ENCODE peak calls at places on chromosome 17, in ten cellular contexts. A, E, W, X, M, N, V, C, B and D are unnamed samples.

GRCh38 chr17:30600830-30601494 is 123.8 kb downstream of the GOSR1 start:
- DNase-seq in C (peak; percentile 22), E (peak; percentile 49), N (no peak), A (peak; percentile 29), V (peak; percentile 35), X (peak; percentile 32), M (no peak), B (no peak), W (peak; percentile 36), D (no peak)

GRCh38 chr17:42989146-42989545 is 8.8 kb downstream of the RUNDC1 start:
- DNase-seq in V (no peak), X (no peak), W (no peak), M (no peak), C (no peak), B (no peak), N (no peak), E (no peak), A (no peak), D (no peak)

GRCh38 chr17:42618442-42619150 is 9.1 kb downstream of the TUBG1 start:
- DNase-seq in W (no peak), V (peak; percentile 57), M (peak; percentile 10), X (no peak), E (peak; percentile 87), C (peak; percentile 19), N (no peak), B (peak; percentile 12), A (peak; percentile 13), D (peak; percentile 91)

GRCh38 chr17:20094777-20095176 is 85.6 kb downstream of the SPECC1 start:
- DNase-seq in B (no peak), X (no peak), A (no peak), C (no peak), V (no peak), E (no peak), M (no peak), W (no peak), N (no peak), D (no peak)

GRCh38 chr17:8300629-8301242 is 5.5 kb upstream of the SLC25A35 start:
- DNase-seq in A (peak; percentile 67), X (peak; percentile 65), N (peak; percentile 12), W (peak; percentile 51), V (peak; percentile 60), E (peak; percentile 86), B (peak; percentile 44), C (peak; percentile 75), M (peak; percentile 35), D (peak; percentile 89)

GRCh38 chr17:36527851-36528250 is 6.8 kb downstream of the MYO19 start:
- DNase-seq in W (no peak), E (no peak), V (peak; percentile 16), M (no peak), X (no peak), B (no peak), C (no peak), N (no peak), A (no peak), D (no peak)

GRCh38 chr17:35051579-35052239 is 11.8 kb downstream of the RFFL start:
- DNase-seq in A (no peak), X (no peak), E (no peak), V (no peak), C (no peak), W (no peak), N (no peak), M (no peak), B (no peak), D (no peak)

GRCh38 chr17:30808785-30809286 is 15.7 kb downstream of the CRLF3 start:
- DNase-seq in M (no peak), X (no peak), V (no peak), N (no peak), B (peak; percentile 16), C (no peak), E (no peak), W (no peak), A (peak; percentile 49), D (no peak)

GRCh38 chr17:36867716-36868115 is 69.6 kb upstream of the LHX1 start:
- DNase-seq in W (no peak), C (no peak), B (no peak), E (no peak), N (no peak), A (no peak), V (no peak), M (no peak), X (no peak), D (no peak)

GRCh38 chr17:66416207-66416940 is 114.0 kb downstream of the PRKCA start:
- DNase-seq in A (no peak), C (no peak), W (no peak), B (peak; percentile 8), V (no peak), X (no peak), N (no peak), E (no peak), M (no peak), D (no peak)

GRCh38 chr17:72387487-72387886 is 266.7 kb downstream of the SOX9 start:
- DNase-seq in V (no peak), A (no peak), X (no peak), W (no peak), E (peak; percentile 79), B (no peak), N (no peak), M (no peak), C (peak; percentile 92), D (no peak)

GRCh38 chr17:29140631-29141483 is 39.3 kb downstream of the MYO18A start:
- DNase-seq in W (no peak), N (peak; percentile 28), V (no peak), C (peak; percentile 49), M (no peak), E (no peak), A (peak; percentile 62), B (peak; percentile 30), X (peak; percentile 53), D (no peak)

GRCh38 chr17:70855401-70856054 is 686.2 kb downstream of the KCNJ2 start:
- DNase-seq in N (no peak), V (no peak), B (no peak), E (no peak), A (no peak), X (no peak), C (peak; percentile 92), M (no peak), W (no peak), D (no peak)

GRCh38 chr17:40121191-40121885 is 433 bp upstream of the MSL1 start:
- DNase-seq in E (no peak), W (no peak), X (peak; percentile 59), A (peak; percentile 40), C (peak; percentile 56), B (peak; percentile 45), M (no peak), V (peak; percentile 60), N (no peak), D (peak; percentile 46)

GRCh38 chr17:70929226-70929625 is 759.9 kb downstream of the KCNJ2 start:
- DNase-seq in B (no peak), E (no peak), W (no peak), C (peak; percentile 24), M (no peak), A (no peak), N (no peak), X (no peak), V (no peak), D (no peak)

GRCh38 chr17:66676421-66676820 is 158.5 kb upstream of the CACNG5 start:
- DNase-seq in X (no peak), B (no peak), V (peak; percentile 35), C (no peak), N (no peak), W (no peak), E (no peak), M (no peak), A (no peak), D (no peak)

GRCh38 chr17:8475820-8476219 is 40.1 kb downstream of the NDEL1 start:
- DNase-seq in N (no peak), C (no peak), A (no peak), E (no peak), X (no peak), B (no peak), M (no peak), V (no peak), W (no peak), D (no peak)

GRCh38 chr17:8674344-8675305 is 44.1 kb upstream of the MYH10 start:
- DNase-seq in X (no peak), E (no peak), M (no peak), N (no peak), C (peak; percentile 48), B (no peak), W (no peak), A (no peak), V (peak; percentile 28), D (peak; percentile 65)

GRCh38 chr17:8791910-8792270 is 7.3 kb downstream of the MFSD6L start:
- DNase-seq in A (peak; percentile 29), C (peak; percentile 49), W (no peak), N (no peak), X (no peak), E (peak; percentile 79), V (no peak), B (no peak), M (no peak), D (peak; percentile 20)